ENCODE peak calls at places on chromosomes 11 and 22, in nine cellular contexts. B is astrocyte; A is globus pallidus; Q is iris pigment epithelial cell; U is stimulated activated CD4-positive, alpha-beta T cell treated with anti-CD3 and anti-CD28 coated beads, Interleukin-2, amount 100 ng/mL, for 24 hours; L is tibial artery; W is brain microvascular endothelial cell; S is pancreas; V is heart left ventricle. K is an unnamed sample.

GRCh38 chr11:73152861-73153483 is 10.9 kb upstream of the FCHSD2 start:
- DNase-seq in B (no peak), A (no peak), Q (no peak), U (no peak), L (no peak), W (no peak), S (no peak), V (no peak), K (no peak)

GRCh38 chr11:115135936-115136335 is 368.3 kb downstream of the CADM1 start:
- DNase-seq in B (no peak), A (no peak), Q (no peak), U (no peak), L (no peak), W (no peak), S (no peak), V (no peak), K (no peak)

GRCh38 chr11:126522152-126522551 is 166.7 kb downstream of the ST3GAL4 start:
- DNase-seq in B (no peak), A (no peak), Q (no peak), U (no peak), L (no peak), W (no peak), S (no peak), V (no peak), K (no peak)

GRCh38 chr22:24523873-24524272 is 28.7 kb downstream of the UPB1 start:
- DNase-seq in B (peak; percentile 81), A (no peak), Q (peak; percentile 65), U (no peak), L (no peak), W (peak; percentile 73), S (no peak), V (no peak), K (no peak)

GRCh38 chr11:122434786-122435185 is 220.7 kb upstream of the UBASH3B start:
- DNase-seq in B (no peak), A (no peak), Q (no peak), U (no peak), L (no peak), W (no peak), S (no peak), V (no peak), K (no peak)

GRCh38 chr11:66100272-66101037 is 30.4 kb downstream of the PACS1 start:
- DNase-seq in B (peak; percentile 36), A (peak; percentile 60), Q (peak; percentile 36), U (peak; percentile 65), L (peak; percentile 65), W (no peak), S (peak; percentile 88), V (peak; percentile 77), K (peak; percentile 84)

GRCh38 chr11:132353255-132353654 is 982.8 kb downstream of the NTM start:
- DNase-seq in B (no peak), A (no peak), Q (no peak), U (no peak), L (no peak), W (no peak), S (no peak), V (no peak), K (no peak)

GRCh38 chr11:71962428-71963038 is 33.7 kb downstream of the RNF121 start:
- DNase-seq in B (peak; percentile 72), A (no peak), Q (peak; percentile 82), U (no peak), L (no peak), W (no peak), S (no peak), V (no peak), K (peak; percentile 62)

GRCh38 chr11:96329855-96330510 is 13.0 kb downstream of the MAML2 start:
- DNase-seq in B (no peak), A (no peak), Q (no peak), U (no peak), L (no peak), W (no peak), S (no peak), V (no peak), K (no peak)

GRCh38 chr11:74701351-74701750 is 29.9 kb downstream of the CHRDL2 start:
- DNase-seq in B (no peak), A (no peak), Q (peak; percentile 21), U (no peak), L (no peak), W (no peak), S (no peak), V (no peak), K (no peak)

GRCh38 chr11:77189588-77190210 is 61.7 kb downstream of the MYO7A start:
- DNase-seq in B (no peak), A (no peak), Q (no peak), U (no peak), L (no peak), W (no peak), S (no peak), V (no peak), K (no peak)

GRCh38 chr11:79440451-79441158 is at the start of gene TENM4:
- DNase-seq in B (peak; percentile 92), A (peak; percentile 66), Q (peak; percentile 78), U (no peak), L (peak; percentile 64), W (no peak), S (peak; percentile 23), V (peak; percentile 65), K (peak; percentile 78)

GRCh38 chr11:76885390-76886097 is 24.8 kb downstream of the ACER3 start:
- DNase-seq in B (peak; percentile 68), A (no peak), Q (peak; percentile 79), U (no peak), L (no peak), W (peak; percentile 76), S (no peak), V (peak; percentile 29), K (no peak)

GRCh38 chr11:19903620-19904069 is 191.0 kb downstream of the NAV2 start:
- DNase-seq in B (peak; percentile 68), A (peak; percentile 75), Q (peak; percentile 79), U (peak; percentile 52), L (peak; percentile 80), W (peak; percentile 84), S (peak; percentile 83), V (peak; percentile 46), K (peak; percentile 80)

GRCh38 chr22:21952586-21953571 is at the start of gene PPM1F:
- DNase-seq in B (peak; percentile 20), A (peak; percentile 77), Q (peak; percentile 51), U (peak; percentile 93), L (peak; percentile 80), W (peak; percentile 48), S (peak; percentile 91), V (peak; percentile 85), K (peak; percentile 55)

GRCh38 chr11:114683007-114683406 is 4.7 kb downstream of the NXPE2 start:
- DNase-seq in B (no peak), A (no peak), Q (no peak), U (no peak), L (no peak), W (no peak), S (no peak), V (no peak), K (no peak)

GRCh38 chr11:64745523-64746328 is 1.8 kb upstream of the RASGRP2 start:
- DNase-seq in B (peak; percentile 47), A (peak; percentile 31), Q (peak; percentile 80), U (peak; percentile 62), L (peak; percentile 91), W (peak; percentile 47), S (peak; percentile 50), V (peak; percentile 97), K (peak; percentile 33)

GRCh38 chr22:44261861-44262595 is 50.7 kb downstream of the SHISAL1 start:
- DNase-seq in B (no peak), A (no peak), Q (no peak), U (no peak), L (peak; percentile 7), W (no peak), S (no peak), V (peak; percentile 46), K (no peak)

GRCh38 chr11:124074554-124074953 is 33.4 kb upstream of the OR10G7 start:
- DNase-seq in B (no peak), A (no peak), Q (no peak), U (no peak), L (no peak), W (no peak), S (no peak), V (no peak), K (no peak)

GRCh38 chr11:47539681-47540039 is 13.3 kb downstream of the CELF1 start:
- DNase-seq in B (no peak), A (no peak), Q (no peak), U (no peak), L (no peak), W (no peak), S (no peak), V (no peak), K (no peak)

GRCh38 chr22:29112102-29112501 is 39.3 kb downstream of the KREMEN1 start:
- DNase-seq in B (no peak), A (peak; percentile 33), Q (no peak), U (no peak), L (no peak), W (no peak), S (no peak), V (no peak), K (peak; percentile 56)

GRCh38 chr11:47400813-47401279 is 7.5 kb upstream of the SLC39A13 start:
- DNase-seq in B (no peak), A (no peak), Q (no peak), U (no peak), L (peak; percentile 16), W (no peak), S (no peak), V (peak; percentile 48), K (no peak)

GRCh38 chr22:44887941-44888366 is 121.9 kb downstream of the PHF21B start:
- DNase-seq in B (no peak), A (no peak), Q (no peak), U (no peak), L (no peak), W (no peak), S (no peak), V (no peak), K (no peak)

GRCh38 chr11:58770627-58771457 is 39.1 kb upstream of the GLYAT start:
- DNase-seq in B (peak; percentile 30), A (no peak), Q (no peak), U (no peak), L (no peak), W (no peak), S (no peak), V (no peak), K (no peak)

GRCh38 chr11:115379528-115379927 is 124.7 kb downstream of the CADM1 start:
- DNase-seq in B (no peak), A (no peak), Q (no peak), U (no peak), L (no peak), W (no peak), S (no peak), V (no peak), K (no peak)

GRCh38 chr11:575324-575995 is 810 bp upstream of the PHRF1 start:
- DNase-seq in B (no peak), A (no peak), Q (no peak), U (no peak), L (peak; percentile 45), W (no peak), S (peak; percentile 61), V (no peak), K (peak; percentile 71)

GRCh38 chr22:50218996-50219727 is 18.4 kb downstream of the SELENOO start:
- DNase-seq in B (peak; percentile 51), A (no peak), Q (peak; percentile 80), U (no peak), L (peak; percentile 49), W (peak; percentile 48), S (peak; percentile 96), V (peak; percentile 91), K (no peak)

GRCh38 chr11:45896392-45897068 is 10.5 kb downstream of the FREY1 start:
- DNase-seq in B (no peak), A (peak; percentile 54), Q (peak; percentile 12), U (no peak), L (no peak), W (no peak), S (no peak), V (no peak), K (no peak)

GRCh38 chr11:15903246-15903645 is 453.1 kb downstream of the SOX6 start:
- DNase-seq in B (no peak), A (no peak), Q (no peak), U (no peak), L (no peak), W (no peak), S (no peak), V (no peak), K (no peak)

GRCh38 chr22:25762147-25762546 is 20.2 kb downstream of the MYO18B start:
- DNase-seq in B (peak; percentile 20), A (no peak), Q (no peak), U (no peak), L (no peak), W (no peak), S (no peak), V (peak; percentile 30), K (no peak)

GRCh38 chr22:28341001-28341400 is 338.6 kb downstream of the TTC28 start:
- DNase-seq in B (peak; percentile 57), A (no peak), Q (no peak), U (no peak), L (no peak), W (no peak), S (no peak), V (no peak), K (no peak)